ENCODE peak calls at places on chromosomes 13 and 19, in ten cellular contexts. One of them, this sample, is unnamed.

GRCh38 chr13:95195146-95195545 is 106.1 kb downstream of the ABCC4 start:
- DNase-seq in heart right ventricle: no peak
- DNase-seq in small intestine: no peak
- DNase-seq in stomach: no peak
- DNase-seq in pancreas: no peak
- DNase-seq in upper lobe of left lung: no peak
- DNase-seq in thoracic aorta: no peak
- DNase-seq in left ventricle myocardium inferior: no peak
- DNase-seq in DND-41: no peak
- DNase-seq in tibial artery: no peak
- DNase-seq in this sample: no peak

GRCh38 chr19:40642757-40643325 is 41.7 kb downstream of the LTBP4 start:
- DNase-seq in small intestine: no peak
- DNase-seq in stomach: no peak
- DNase-seq in left ventricle myocardium inferior: no peak
- DNase-seq in heart right ventricle: no peak
- DNase-seq in pancreas: no peak
- DNase-seq in tibial artery: no peak
- DNase-seq in thoracic aorta: no peak
- DNase-seq in upper lobe of left lung: no peak
- DNase-seq in DND-41: no peak
- DNase-seq in this sample: no peak

GRCh38 chr19:35744688-35745327 is 410 bp downstream of the U2AF1L4 start:
- DNase-seq in tibial artery: peak; percentile 96
- DNase-seq in upper lobe of left lung: peak; percentile 98
- DNase-seq in pancreas: peak; percentile 94
- DNase-seq in thoracic aorta: peak; percentile 91
- DNase-seq in heart right ventricle: peak; percentile 97
- DNase-seq in left ventricle myocardium inferior: peak; percentile 95
- DNase-seq in small intestine: peak; percentile 98
- DNase-seq in stomach: peak; percentile 96
- DNase-seq in DND-41: peak; percentile 96
- DNase-seq in this sample: peak; percentile 87

GRCh38 chr19:21587117-21587461 is 81.7 kb downstream of the ZNF429 start:
- DNase-seq in left ventricle myocardium inferior: peak; percentile 38
- DNase-seq in upper lobe of left lung: no peak
- DNase-seq in thoracic aorta: no peak
- DNase-seq in small intestine: no peak
- DNase-seq in tibial artery: no peak
- DNase-seq in DND-41: peak; percentile 69
- DNase-seq in heart right ventricle: peak; percentile 24
- DNase-seq in pancreas: no peak
- DNase-seq in stomach: no peak
- DNase-seq in this sample: no peak

GRCh38 chr13:51475727-51476521 is 23.1 kb upstream of the INTS6 start:
- DNase-seq in upper lobe of left lung: no peak
- DNase-seq in stomach: no peak
- DNase-seq in DND-41: peak; percentile 16
- DNase-seq in heart right ventricle: no peak
- DNase-seq in tibial artery: no peak
- DNase-seq in pancreas: no peak
- DNase-seq in left ventricle myocardium inferior: no peak
- DNase-seq in thoracic aorta: no peak
- DNase-seq in small intestine: no peak
- DNase-seq in this sample: no peak

GRCh38 chr19:13463296-13463695 is 43.0 kb downstream of the CACNA1A start:
- DNase-seq in upper lobe of left lung: no peak
- DNase-seq in heart right ventricle: peak; percentile 5
- DNase-seq in left ventricle myocardium inferior: no peak
- DNase-seq in tibial artery: no peak
- DNase-seq in pancreas: no peak
- DNase-seq in stomach: no peak
- DNase-seq in small intestine: no peak
- DNase-seq in thoracic aorta: no peak
- DNase-seq in DND-41: peak; percentile 64
- DNase-seq in this sample: no peak

GRCh38 chr13:33691980-33692379 is 126.0 kb upstream of the RFC3 start:
- DNase-seq in tibial artery: no peak
- DNase-seq in heart right ventricle: no peak
- DNase-seq in DND-41: no peak
- DNase-seq in thoracic aorta: no peak
- DNase-seq in left ventricle myocardium inferior: no peak
- DNase-seq in small intestine: no peak
- DNase-seq in upper lobe of left lung: no peak
- DNase-seq in pancreas: no peak
- DNase-seq in stomach: no peak
- DNase-seq in this sample: no peak

GRCh38 chr13:31310781-31311180 is 111.0 kb downstream of the B3GLCT start:
- DNase-seq in small intestine: no peak
- DNase-seq in left ventricle myocardium inferior: peak; percentile 55
- DNase-seq in upper lobe of left lung: no peak
- DNase-seq in thoracic aorta: no peak
- DNase-seq in DND-41: no peak
- DNase-seq in tibial artery: no peak
- DNase-seq in heart right ventricle: peak; percentile 61
- DNase-seq in stomach: no peak
- DNase-seq in pancreas: no peak
- DNase-seq in this sample: no peak

GRCh38 chr13:75492389-75492788 is 10.4 kb upstream of the TBC1D4 start:
- DNase-seq in left ventricle myocardium inferior: no peak
- DNase-seq in stomach: no peak
- DNase-seq in DND-41: no peak
- DNase-seq in pancreas: no peak
- DNase-seq in upper lobe of left lung: no peak
- DNase-seq in thoracic aorta: no peak
- DNase-seq in tibial artery: no peak
- DNase-seq in heart right ventricle: no peak
- DNase-seq in small intestine: no peak
- DNase-seq in this sample: no peak

GRCh38 chr13:101757446-101758039 is 305.1 kb downstream of the ITGBL1 start:
- DNase-seq in heart right ventricle: no peak
- DNase-seq in upper lobe of left lung: no peak
- DNase-seq in DND-41: no peak
- DNase-seq in left ventricle myocardium inferior: no peak
- DNase-seq in small intestine: peak; percentile 5
- DNase-seq in stomach: no peak
- DNase-seq in tibial artery: no peak
- DNase-seq in thoracic aorta: no peak
- DNase-seq in pancreas: no peak
- DNase-seq in this sample: no peak

GRCh38 chr13:60788156-60788829 is 391.3 kb downstream of the TDRD3 start:
- DNase-seq in stomach: no peak
- DNase-seq in thoracic aorta: peak; percentile 17
- DNase-seq in upper lobe of left lung: no peak
- DNase-seq in small intestine: peak; percentile 40
- DNase-seq in tibial artery: peak; percentile 67
- DNase-seq in pancreas: no peak
- DNase-seq in heart right ventricle: peak; percentile 28
- DNase-seq in DND-41: no peak
- DNase-seq in left ventricle myocardium inferior: peak; percentile 34
- DNase-seq in this sample: no peak

GRCh38 chr19:16019691-16020448 is 56.4 kb upstream of the TPM4 start:
- DNase-seq in DND-41: no peak
- DNase-seq in left ventricle myocardium inferior: no peak
- DNase-seq in tibial artery: no peak
- DNase-seq in upper lobe of left lung: no peak
- DNase-seq in pancreas: peak; percentile 17
- DNase-seq in small intestine: no peak
- DNase-seq in thoracic aorta: no peak
- DNase-seq in heart right ventricle: no peak
- DNase-seq in stomach: no peak
- DNase-seq in this sample: no peak

GRCh38 chr13:111382877-111383276 is 62.4 kb downstream of the TEX29 start:
- DNase-seq in upper lobe of left lung: no peak
- DNase-seq in tibial artery: no peak
- DNase-seq in small intestine: no peak
- DNase-seq in stomach: peak; percentile 22
- DNase-seq in left ventricle myocardium inferior: no peak
- DNase-seq in thoracic aorta: no peak
- DNase-seq in DND-41: no peak
- DNase-seq in pancreas: no peak
- DNase-seq in heart right ventricle: no peak
- DNase-seq in this sample: no peak
- H3K27me3 ChIP-seq in upper lobe of left lung: no peaks in the 10 kb centered on the region
- H3K27me3 ChIP-seq in tibial artery: peaks cover 4% of the 10 kb centered on the region
- H3K27me3 ChIP-seq in small intestine: no peaks in the 10 kb centered on the region
- H3K27me3 ChIP-seq in stomach: no peaks in the 10 kb centered on the region
- H3K27me3 ChIP-seq in left ventricle myocardium inferior: peaks cover 71% of the 10 kb centered on the region
- H3K27me3 ChIP-seq in thoracic aorta: no peaks in the 10 kb centered on the region
- H3K27me3 ChIP-seq in DND-41: peaks cover 4% of the 10 kb centered on the region
- H3K27me3 ChIP-seq in pancreas: no peaks in the 10 kb centered on the region
- H3K27me3 ChIP-seq in heart right ventricle: peaks cover 20% of the 10 kb centered on the region
- H3K27me3 ChIP-seq in this sample: no peaks in the 10 kb centered on the region

GRCh38 chr19:41936961-41937360 is 8.7 kb upstream of the ERFL start:
- DNase-seq in pancreas: no peak
- DNase-seq in DND-41: no peak
- DNase-seq in tibial artery: no peak
- DNase-seq in heart right ventricle: no peak
- DNase-seq in left ventricle myocardium inferior: no peak
- DNase-seq in thoracic aorta: no peak
- DNase-seq in upper lobe of left lung: no peak
- DNase-seq in small intestine: no peak
- DNase-seq in stomach: no peak
- DNase-seq in this sample: no peak

GRCh38 chr19:41937525-41937924 is 9.3 kb upstream of the ERFL start:
- DNase-seq in tibial artery: no peak
- DNase-seq in pancreas: no peak
- DNase-seq in left ventricle myocardium inferior: no peak
- DNase-seq in small intestine: no peak
- DNase-seq in DND-41: no peak
- DNase-seq in upper lobe of left lung: no peak
- DNase-seq in thoracic aorta: no peak
- DNase-seq in heart right ventricle: no peak
- DNase-seq in stomach: no peak
- DNase-seq in this sample: no peak

GRCh38 chr19:41935781-41936415 is 7.6 kb upstream of the ERFL start:
- DNase-seq in thoracic aorta: no peak
- DNase-seq in upper lobe of left lung: no peak
- DNase-seq in stomach: no peak
- DNase-seq in heart right ventricle: no peak
- DNase-seq in left ventricle myocardium inferior: no peak
- DNase-seq in DND-41: no peak
- DNase-seq in tibial artery: no peak
- DNase-seq in pancreas: no peak
- DNase-seq in small intestine: no peak
- DNase-seq in this sample: no peak

GRCh38 chr19:41934849-41935374 is 6.7 kb upstream of the ERFL start:
- DNase-seq in thoracic aorta: no peak
- DNase-seq in small intestine: peak; percentile 69
- DNase-seq in stomach: peak; percentile 77
- DNase-seq in left ventricle myocardium inferior: peak; percentile 56
- DNase-seq in heart right ventricle: peak; percentile 76
- DNase-seq in pancreas: peak; percentile 76
- DNase-seq in upper lobe of left lung: peak; percentile 66
- DNase-seq in DND-41: peak; percentile 82
- DNase-seq in tibial artery: peak; percentile 59
- DNase-seq in this sample: peak; percentile 72

GRCh38 chr19:41936416-41936850 is 8.2 kb upstream of the ERFL start:
- DNase-seq in thoracic aorta: no peak
- DNase-seq in tibial artery: no peak
- DNase-seq in small intestine: no peak
- DNase-seq in pancreas: no peak
- DNase-seq in heart right ventricle: no peak
- DNase-seq in left ventricle myocardium inferior: no peak
- DNase-seq in stomach: no peak
- DNase-seq in upper lobe of left lung: no peak
- DNase-seq in DND-41: no peak
- DNase-seq in this sample: no peak
- H3K27me3 ChIP-seq in thoracic aorta: peaks cover 8% of the 10 kb centered on the region
- H3K27me3 ChIP-seq in tibial artery: peaks cover 81% of the 10 kb centered on the region
- H3K27me3 ChIP-seq in small intestine: no peaks in the 10 kb centered on the region
- H3K27me3 ChIP-seq in pancreas: no peaks in the 10 kb centered on the region
- H3K27me3 ChIP-seq in heart right ventricle: peaks cover 74% of the 10 kb centered on the region
- H3K27me3 ChIP-seq in left ventricle myocardium inferior: peaks cover 87% of the 10 kb centered on the region
- H3K27me3 ChIP-seq in stomach: peaks cover 45% of the 10 kb centered on the region
- H3K27me3 ChIP-seq in upper lobe of left lung: no peaks in the 10 kb centered on the region
- H3K27me3 ChIP-seq in DND-41: no peaks in the 10 kb centered on the region
- H3K27me3 ChIP-seq in this sample: no peaks in the 10 kb centered on the region

GRCh38 chr13:20126460-20127262 is 34.2 kb downstream of the GJA3 start:
- DNase-seq in heart right ventricle: peak; percentile 48
- DNase-seq in DND-41: no peak
- DNase-seq in pancreas: no peak
- DNase-seq in stomach: no peak
- DNase-seq in thoracic aorta: no peak
- DNase-seq in small intestine: no peak
- DNase-seq in left ventricle myocardium inferior: no peak
- DNase-seq in upper lobe of left lung: no peak
- DNase-seq in tibial artery: no peak
- DNase-seq in this sample: no peak
- H3K27me3 ChIP-seq in heart right ventricle: peaks cover 35% of the 10 kb centered on the region
- H3K27me3 ChIP-seq in DND-41: peaks cover 22% of the 10 kb centered on the region
- H3K27me3 ChIP-seq in pancreas: no peaks in the 10 kb centered on the region
- H3K27me3 ChIP-seq in stomach: peaks cover 16% of the 10 kb centered on the region
- H3K27me3 ChIP-seq in thoracic aorta: no peaks in the 10 kb centered on the region
- H3K27me3 ChIP-seq in small intestine: peaks cover 6% of the 10 kb centered on the region
- H3K27me3 ChIP-seq in left ventricle myocardium inferior: peaks cover 47% of the 10 kb centered on the region
- H3K27me3 ChIP-seq in upper lobe of left lung: no peaks in the 10 kb centered on the region
- H3K27me3 ChIP-seq in tibial artery: peaks cover 10% of the 10 kb centered on the region
- H3K27me3 ChIP-seq in this sample: peaks cover 51% of the 10 kb centered on the region

GRCh38 chr19:3357362-3357730 is 9.0 kb upstream of the NFIC start:
- DNase-seq in thoracic aorta: no peak
- DNase-seq in stomach: no peak
- DNase-seq in small intestine: no peak
- DNase-seq in pancreas: peak; percentile 3
- DNase-seq in left ventricle myocardium inferior: no peak
- DNase-seq in tibial artery: no peak
- DNase-seq in DND-41: peak; percentile 39
- DNase-seq in upper lobe of left lung: no peak
- DNase-seq in heart right ventricle: no peak
- DNase-seq in this sample: no peak

GRCh38 chr19:3358392-3358918 is 7.9 kb upstream of the NFIC start:
- DNase-seq in stomach: no peak
- DNase-seq in small intestine: no peak
- DNase-seq in upper lobe of left lung: no peak
- DNase-seq in heart right ventricle: no peak
- DNase-seq in tibial artery: no peak
- DNase-seq in left ventricle myocardium inferior: no peak
- DNase-seq in thoracic aorta: no peak
- DNase-seq in DND-41: peak; percentile 76
- DNase-seq in pancreas: peak; percentile 67
- DNase-seq in this sample: no peak

GRCh38 chr19:3356805-3357204 is 9.6 kb upstream of the NFIC start:
- DNase-seq in left ventricle myocardium inferior: no peak
- DNase-seq in DND-41: no peak
- DNase-seq in heart right ventricle: no peak
- DNase-seq in pancreas: no peak
- DNase-seq in tibial artery: no peak
- DNase-seq in small intestine: no peak
- DNase-seq in thoracic aorta: no peak
- DNase-seq in stomach: no peak
- DNase-seq in upper lobe of left lung: no peak
- DNase-seq in this sample: no peak

GRCh38 chr19:3358919-3359849 is 7.2 kb upstream of the NFIC start:
- DNase-seq in thoracic aorta: no peak
- DNase-seq in upper lobe of left lung: peak; percentile 57
- DNase-seq in DND-41: peak; percentile 75
- DNase-seq in pancreas: peak; percentile 78
- DNase-seq in small intestine: peak; percentile 66
- DNase-seq in tibial artery: peak; percentile 63
- DNase-seq in left ventricle myocardium inferior: peak; percentile 78
- DNase-seq in stomach: peak; percentile 78
- DNase-seq in heart right ventricle: peak; percentile 72
- DNase-seq in this sample: peak; percentile 60

GRCh38 chr19:3357731-3358391 is 8.5 kb upstream of the NFIC start:
- DNase-seq in pancreas: no peak
- DNase-seq in stomach: no peak
- DNase-seq in left ventricle myocardium inferior: no peak
- DNase-seq in heart right ventricle: no peak
- DNase-seq in upper lobe of left lung: no peak
- DNase-seq in tibial artery: no peak
- DNase-seq in small intestine: no peak
- DNase-seq in thoracic aorta: no peak
- DNase-seq in DND-41: no peak
- DNase-seq in this sample: no peak
- H3K27me3 ChIP-seq in pancreas: no peaks in the 10 kb centered on the region
- H3K27me3 ChIP-seq in stomach: no peaks in the 10 kb centered on the region
- H3K27me3 ChIP-seq in left ventricle myocardium inferior: no peaks in the 10 kb centered on the region
- H3K27me3 ChIP-seq in heart right ventricle: no peaks in the 10 kb centered on the region
- H3K27me3 ChIP-seq in upper lobe of left lung: no peaks in the 10 kb centered on the region
- H3K27me3 ChIP-seq in tibial artery: no peaks in the 10 kb centered on the region
- H3K27me3 ChIP-seq in small intestine: no peaks in the 10 kb centered on the region
- H3K27me3 ChIP-seq in thoracic aorta: no peaks in the 10 kb centered on the region
- H3K27me3 ChIP-seq in DND-41: peaks cover 10% of the 10 kb centered on the region
- H3K27me3 ChIP-seq in this sample: no peaks in the 10 kb centered on the region

This sample was measured in CD4-positive, alpha-beta T cell.